ENCODE peak calls at places on chromosomes 12 and 14, in ten cellular contexts. B, F, M, K, U, T, Z, X, W and H are unnamed samples.

GRCh38 chr14:54622189-54622958 is 55.4 kb downstream of the SAMD4A start:
- DNase-seq in M (no peak), F (no peak), U (peak; percentile 61), B (no peak), K (no peak), X (no peak), T (no peak), W (no peak), Z (no peak), H (no peak)

GRCh38 chr14:60327447-60328331 is 78.7 kb downstream of the PPM1A start:
- DNase-seq in B (peak; percentile 73), F (peak; percentile 56), T (peak; percentile 41), M (peak; percentile 4), K (no peak), X (peak; percentile 56), W (no peak), U (peak; percentile 47), Z (peak; percentile 15), H (peak; percentile 34)

GRCh38 chr14:25381498-25381897 is 331.6 kb upstream of the STXBP6 start:
- DNase-seq in F (no peak), X (no peak), U (no peak), K (no peak), B (no peak), Z (peak; percentile 3), W (no peak), T (peak; percentile 48), M (no peak), H (no peak)

GRCh38 chr14:75125617-75126016 is 1.2 kb downstream of the NEK9 start:
- DNase-seq in B (no peak), F (no peak), K (no peak), W (no peak), U (no peak), T (peak; percentile 80), Z (peak; percentile 76), X (no peak), M (peak; percentile 77), H (no peak)

GRCh38 chr12:66594688-66595087 is 84.2 kb downstream of the GRIP1 start:
- DNase-seq in T (peak; percentile 63), F (no peak), K (no peak), B (no peak), U (no peak), Z (peak; percentile 2), X (no peak), M (peak; percentile 8), W (no peak), H (no peak)

GRCh38 chr12:108151505-108152178 is 22.6 kb downstream of the WSCD2 start:
- DNase-seq in U (no peak), F (no peak), B (no peak), T (no peak), W (no peak), K (no peak), M (no peak), Z (no peak), X (no peak), H (no peak)

GRCh38 chr12:50999139-50999538 is 27.0 kb downstream of the SLC11A2 start:
- DNase-seq in U (no peak), K (no peak), X (no peak), B (no peak), T (no peak), M (no peak), W (no peak), F (no peak), Z (no peak), H (no peak)

GRCh38 chr14:36747411-36748184 is 85.9 kb downstream of the PAX9 start:
- DNase-seq in B (no peak), K (no peak), W (no peak), M (peak; percentile 8), T (peak; percentile 8), U (no peak), X (no peak), Z (peak; percentile 0), F (no peak), H (no peak)

GRCh38 chr12:66156654-66157053 is 13.1 kb downstream of the TMBIM4 start:
- DNase-seq in W (no peak), B (no peak), K (no peak), T (peak; percentile 65), F (no peak), X (no peak), M (no peak), Z (peak; percentile 45), U (no peak), H (no peak)

GRCh38 chr12:60070541-60070940 is 474.7 kb downstream of the SLC16A7 start:
- DNase-seq in X (no peak), M (no peak), B (no peak), T (no peak), F (no peak), K (no peak), U (no peak), Z (no peak), W (no peak), H (no peak)

GRCh38 chr12:124928912-124929530 is 14.6 kb upstream of the UBC start:
- DNase-seq in U (no peak), Z (no peak), T (no peak), W (no peak), F (no peak), B (no peak), X (no peak), K (no peak), M (no peak), H (no peak)

GRCh38 chr12:65817866-65818265 is 6.4 kb upstream of the HMGA2 start:
- DNase-seq in U (no peak), Z (no peak), K (no peak), W (no peak), F (no peak), T (no peak), X (no peak), B (no peak), M (no peak), H (no peak)

GRCh38 chr12:401235-402126 is at the start of gene CCDC77:
- DNase-seq in U (peak; percentile 86), F (peak; percentile 95), W (peak; percentile 46), B (peak; percentile 94), X (peak; percentile 92), M (peak; percentile 86), K (peak; percentile 88), Z (peak; percentile 94), T (peak; percentile 89), H (peak; percentile 96)

GRCh38 chr12:48979602-48980388 is 1.7 kb downstream of the WNT1 start:
- DNase-seq in F (no peak), M (no peak), X (peak; percentile 53), B (no peak), Z (no peak), U (no peak), K (no peak), T (no peak), W (no peak), H (peak; percentile 63)

GRCh38 chr12:94149781-94150482 is 1.6 kb downstream of the PLXNC1 start:
- DNase-seq in M (no peak), W (no peak), Z (peak; percentile 44), F (peak; percentile 57), B (no peak), K (no peak), T (peak; percentile 25), U (no peak), X (peak; percentile 28), H (no peak)

GRCh38 chr12:115297445-115297844 is 613.5 kb upstream of the TBX3 start:
- DNase-seq in W (no peak), U (no peak), F (no peak), X (no peak), M (no peak), T (no peak), B (no peak), Z (no peak), K (no peak), H (no peak)
- H3K4me3 ChIP-seq in W (no peak overlapping the region), U (no peak overlapping the region), F (no peak overlapping the region), X (no peak overlapping the region), M (no peak overlapping the region), T (no peak overlapping the region), B (no peak overlapping the region), Z (no peak overlapping the region), K (no peak overlapping the region), H (no peak overlapping the region)

DNA sequence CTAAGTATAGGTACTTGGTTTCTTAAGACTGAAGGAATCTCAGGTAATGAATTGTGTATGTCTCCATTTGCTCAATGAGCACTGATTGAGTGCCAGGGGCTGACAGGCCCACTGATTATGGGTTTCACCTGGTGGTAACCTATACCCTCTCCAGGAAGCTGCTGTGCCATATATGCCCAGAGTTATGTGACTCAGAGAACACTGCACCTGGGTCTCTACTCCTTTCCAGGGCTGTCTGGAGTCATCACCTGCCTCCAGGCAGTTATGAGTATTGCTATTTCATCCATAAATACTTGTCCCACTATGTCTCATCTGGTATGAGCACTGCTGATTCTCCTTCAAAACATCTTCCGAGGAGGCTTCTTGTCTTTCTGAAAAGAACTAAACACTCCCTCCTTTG is 692.9 kb downstream of the BCL11B start:
- DNase-seq in B (no peak), X (no peak), M (no peak), Z (no peak), F (no peak), T (no peak), K (no peak), U (no peak), W (no peak), H (no peak)
- TF ChIP-seq CTCF in B (no peak), X (no peak), M (no peak), Z (no peak), F (no peak), T (no peak), K (no peak), U (no peak), W (no peak), H (no peak)

DNA sequence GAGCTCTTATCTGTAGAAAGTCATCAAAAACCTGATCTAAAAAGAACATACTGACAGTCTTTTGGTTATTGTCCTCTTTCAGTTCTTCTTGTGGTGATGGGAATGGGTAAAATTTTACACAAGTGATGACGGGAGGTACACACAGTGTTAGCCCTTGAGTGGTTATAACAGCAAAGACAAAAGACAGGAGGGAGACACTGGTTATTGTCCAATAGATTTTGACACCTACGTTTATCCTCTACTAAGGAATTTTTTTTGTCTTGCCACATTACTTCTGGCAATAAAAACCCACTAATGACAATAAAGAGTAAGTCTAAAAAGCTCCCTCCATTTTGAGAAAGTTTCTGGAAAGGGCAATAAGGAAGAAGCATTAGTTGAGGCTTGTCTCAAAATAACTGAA is 47.7 kb upstream of the CMAS start:
- DNase-seq in B (no peak), M (no peak), T (no peak), F (no peak), K (no peak), U (no peak), X (no peak), Z (no peak), W (no peak), H (no peak)
- H3K4me3 ChIP-seq in B (no peak overlapping the region), M (no peak overlapping the region), T (no peak overlapping the region), F (no peak overlapping the region), K (no peak overlapping the region), U (no peak overlapping the region), X (no peak overlapping the region), Z (no peak overlapping the region), W (no peak overlapping the region), H (no peak overlapping the region)

DNA sequence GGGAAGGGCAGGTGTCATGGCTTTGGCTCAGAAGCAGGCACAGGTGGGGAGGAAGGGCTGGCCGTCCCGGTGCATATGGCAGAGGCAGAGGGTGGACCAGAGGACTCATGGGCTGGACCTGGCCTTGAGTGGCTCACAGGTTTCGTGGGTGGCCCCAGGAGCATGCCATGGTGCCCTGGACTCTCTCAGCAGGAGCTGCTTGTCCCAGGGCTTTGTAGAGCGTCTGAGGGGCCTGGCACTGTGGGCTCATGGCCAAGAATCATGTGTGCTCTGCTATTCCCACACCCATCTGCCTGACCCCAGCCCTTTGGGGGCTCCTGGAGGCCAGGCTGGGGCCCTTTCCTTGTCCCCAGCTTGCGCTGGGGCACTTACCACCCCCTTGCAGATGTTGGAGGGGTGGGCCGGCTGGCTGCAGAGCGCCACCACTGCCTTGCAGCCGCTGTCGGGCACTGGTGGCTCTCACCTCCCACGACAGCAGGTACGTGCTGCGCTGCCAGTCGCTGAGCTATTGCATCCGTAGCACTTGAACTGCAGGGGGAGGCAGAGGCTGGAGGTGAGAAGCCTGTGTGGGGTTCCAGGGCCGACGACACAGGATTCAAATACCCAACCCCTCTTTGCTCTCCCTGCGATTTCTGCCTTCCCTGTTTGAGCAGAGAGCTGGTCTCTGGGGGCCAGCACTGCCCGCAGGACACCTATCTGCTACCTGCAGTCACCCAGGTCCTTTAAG is 187.4 kb upstream of the PRMT8 start:
- DNase-seq in U (no peak), M (no peak), F (peak; percentile 55), T (no peak), K (no peak), Z (no peak), W (no peak), B (no peak), X (no peak), H (no peak)
- TF ChIP-seq CTCF in U (no peak), M (no peak), F (no peak), T (no peak), K (peak; percentile 25), Z (no peak), W (no peak), B (no peak), X (no peak), H (no peak)